ENCODE peak calls at places on chromosomes 2 and 18, in five cellular contexts. W is endothelial cell, V is AG10803, T is LoVo, B is A549. L is an unnamed sample.

GRCh38 chr2:163417596-163418337 is 318.0 kb downstream of the FIGN start:
- DNase-seq in V (no peak), W (no peak), T (no peak), B (no peak), L (no peak)

GRCh38 chr2:114960389-114960788 is 517.9 kb downstream of the DPP10 start:
- DNase-seq in W (no peak), V (no peak), T (no peak), B (no peak), L (no peak)

GRCh38 chr2:23445450-23445868 is 60.5 kb downstream of the KLHL29 start:
- DNase-seq in W (no peak), T (no peak), V (peak), B (no peak), L (no peak)

GRCh38 chr2:169225906-169226305 is 136.4 kb downstream of the LRP2 start:
- DNase-seq in T (no peak), V (no peak), W (no peak), B (no peak), L (no peak)

GRCh38 chr2:28475088-28475580 is 20.7 kb upstream of the PLB1 start:
- DNase-seq in V (no peak), W (no peak), B (no peak), T (no peak), L (no peak)

GRCh38 chr2:219675206-219675605 is 47.8 kb downstream of the SLC4A3 start:
- DNase-seq in B (no peak), T (no peak), V (no peak), W (no peak), L (no peak)

GRCh38 chr2:187397870-187398269 is 50.2 kb downstream of the CALCRL start:
- DNase-seq in B (no peak), V (no peak), T (no peak), W (no peak), L (no peak)

GRCh38 chr2:224712346-224712745 is 3.8 kb downstream of the CCDC195 start:
- DNase-seq in V (peak), B (no peak), W (no peak), T (no peak), L (no peak)

GRCh38 chr18:54805571-54806334 is 22.5 kb upstream of the RAB27B start:
- DNase-seq in T (no peak), W (no peak), B (no peak), V (peak), L (no peak)

GRCh38 chr18:6373187-6373586 is 41.5 kb downstream of the L3MBTL4 start:
- DNase-seq in T (no peak), B (no peak), W (no peak), V (no peak), L (no peak)

GRCh38 chr18:57837917-57838548 is 34.9 kb upstream of the ATP8B1 start:
- DNase-seq in B (no peak), W (no peak), T (no peak), V (no peak), L (no peak)

GRCh38 chr2:30221531-30221930 is 9.8 kb upstream of the LBH start:
- DNase-seq in T (no peak), V (no peak), W (no peak), B (no peak), L (no peak)

GRCh38 chr2:240651185-240651584 is 25.9 kb downstream of the GPR35 start:
- DNase-seq in W (no peak), V (no peak), B (no peak), T (no peak), L (no peak)

GRCh38 chr18:52200406-52200805 is 139.6 kb upstream of the DCC start:
- DNase-seq in B (no peak), T (no peak), V (no peak), W (no peak), L (no peak)

GRCh38 chr2:209358992-209359391 is 64.9 kb upstream of the MAP2 start:
- DNase-seq in T (no peak), W (no peak), V (no peak), B (no peak), L (no peak)

GRCh38 chr2:38375711-38376345 is 1.2 kb downstream of the ATL2 start:
- DNase-seq in T (no peak), B (no peak), W (peak), V (no peak), L (no peak)

L was measured in chondrocyte.